ENCODE peak calls at places on chromosomes 2 and 18, in five cellular contexts. One of them, this sample, is unnamed.

GRCh38 chr2:97716695-97717617 is 3.6 kb downstream of the ZAP70 start:
- DNase-seq in OCI-M1: no peak
- DNase-seq in HFF-Myc: no peak
- DNase-seq in fibroblast of gingiva: no peak
- DNase-seq in AG10803: no peak
- DNase-seq in this sample: no peak

GRCh38 chr2:26942543-26943295 is 27.7 kb upstream of the MAPRE3 start:
- DNase-seq in AG10803: peak; percentile 41
- DNase-seq in OCI-M1: peak; percentile 69
- DNase-seq in fibroblast of gingiva: peak; percentile 24
- DNase-seq in HFF-Myc: peak; percentile 9
- DNase-seq in this sample: peak; percentile 42

GRCh38 chr2:205166749-205167148 is 515.6 kb upstream of the NRP2 start:
- DNase-seq in AG10803: peak; percentile 72
- DNase-seq in HFF-Myc: peak; percentile 24
- DNase-seq in OCI-M1: no peak
- DNase-seq in fibroblast of gingiva: no peak
- DNase-seq in this sample: no peak

GRCh38 chr18:67514901-67515540 is 1.5 kb downstream of the DSEL start:
- DNase-seq in HFF-Myc: no peak
- DNase-seq in AG10803: no peak
- DNase-seq in OCI-M1: no peak
- DNase-seq in fibroblast of gingiva: no peak
- DNase-seq in this sample: no peak

GRCh38 chr2:45458909-45459563 is 152.0 kb downstream of the SRBD1 start:
- DNase-seq in OCI-M1: peak; percentile 74
- DNase-seq in HFF-Myc: no peak
- DNase-seq in AG10803: peak; percentile 76
- DNase-seq in fibroblast of gingiva: peak; percentile 62
- DNase-seq in this sample: no peak

GRCh38 chr2:69126341-69126740 is 113.4 kb downstream of the ANTXR1 start:
- DNase-seq in fibroblast of gingiva: no peak
- DNase-seq in AG10803: peak; percentile 68
- DNase-seq in OCI-M1: no peak
- DNase-seq in HFF-Myc: no peak
- DNase-seq in this sample: no peak

GRCh38 chr2:165015052-165015642 is 59.8 kb upstream of the SLC38A11 start:
- DNase-seq in fibroblast of gingiva: peak; percentile 51
- DNase-seq in HFF-Myc: peak; percentile 53
- DNase-seq in OCI-M1: peak; percentile 74
- DNase-seq in AG10803: peak; percentile 57
- DNase-seq in this sample: peak; percentile 21

GRCh38 chr2:126932529-126932928 is 33.8 kb downstream of the TEX51 start:
- DNase-seq in OCI-M1: no peak
- DNase-seq in AG10803: no peak
- DNase-seq in HFF-Myc: no peak
- DNase-seq in fibroblast of gingiva: no peak
- DNase-seq in this sample: no peak

GRCh38 chr18:78912336-78912735 is 67.3 kb upstream of the SALL3 start:
- DNase-seq in HFF-Myc: no peak
- DNase-seq in OCI-M1: no peak
- DNase-seq in AG10803: no peak
- DNase-seq in fibroblast of gingiva: no peak
- DNase-seq in this sample: no peak

GRCh38 chr18:55502346-55502710 is 85.7 kb downstream of the TCF4 start:
- DNase-seq in AG10803: peak; percentile 48
- DNase-seq in OCI-M1: no peak
- DNase-seq in fibroblast of gingiva: no peak
- DNase-seq in HFF-Myc: no peak
- DNase-seq in this sample: no peak

GRCh38 chr2:28360742-28361293 is 31.8 kb upstream of the FOSL2 start:
- DNase-seq in OCI-M1: peak; percentile 58
- DNase-seq in fibroblast of gingiva: peak; percentile 53
- DNase-seq in HFF-Myc: no peak
- DNase-seq in AG10803: peak; percentile 66
- DNase-seq in this sample: no peak

GRCh38 chr2:40224321-40224720 is 227.6 kb downstream of the SLC8A1 start:
- DNase-seq in HFF-Myc: no peak
- DNase-seq in OCI-M1: no peak
- DNase-seq in fibroblast of gingiva: no peak
- DNase-seq in AG10803: no peak
- DNase-seq in this sample: no peak

GRCh38 chr2:129113776-129114175 is 795.1 kb upstream of the HS6ST1 start:
- DNase-seq in OCI-M1: no peak
- DNase-seq in fibroblast of gingiva: no peak
- DNase-seq in HFF-Myc: no peak
- DNase-seq in AG10803: no peak
- DNase-seq in this sample: no peak

GRCh38 chr2:27720004-27720551 is 51.4 kb upstream of the MRPL33 start:
- DNase-seq in HFF-Myc: peak; percentile 88
- DNase-seq in OCI-M1: peak; percentile 36
- DNase-seq in AG10803: peak; percentile 86
- DNase-seq in fibroblast of gingiva: peak; percentile 84
- DNase-seq in this sample: no peak

GRCh38 chr2:195600796-195601195 is 56.2 kb upstream of the SLC39A10 start:
- DNase-seq in HFF-Myc: no peak
- DNase-seq in fibroblast of gingiva: no peak
- DNase-seq in OCI-M1: peak; percentile 37
- DNase-seq in AG10803: no peak
- DNase-seq in this sample: no peak

GRCh38 chr2:14051401-14051800 is 581.1 kb upstream of the LRATD1 start:
- DNase-seq in OCI-M1: no peak
- DNase-seq in HFF-Myc: no peak
- DNase-seq in fibroblast of gingiva: no peak
- DNase-seq in AG10803: no peak
- DNase-seq in this sample: no peak

GRCh38 chr2:164008752-164009151 is 272.9 kb upstream of the FIGN start:
- DNase-seq in AG10803: no peak
- DNase-seq in OCI-M1: peak; percentile 16
- DNase-seq in HFF-Myc: no peak
- DNase-seq in fibroblast of gingiva: peak; percentile 9
- DNase-seq in this sample: no peak

GRCh38 chr2:26652361-26653041 is 11.3 kb upstream of the CIB4 start:
- DNase-seq in fibroblast of gingiva: peak; percentile 92
- DNase-seq in HFF-Myc: peak; percentile 25
- DNase-seq in OCI-M1: no peak
- DNase-seq in AG10803: peak; percentile 68
- DNase-seq in this sample: no peak

GRCh38 chr2:21890041-21890440 is 766.3 kb downstream of the TDRD15 start:
- DNase-seq in AG10803: no peak
- DNase-seq in HFF-Myc: no peak
- DNase-seq in OCI-M1: no peak
- DNase-seq in fibroblast of gingiva: no peak
- DNase-seq in this sample: no peak

GRCh38 chr2:215772003-215772402 is 241.3 kb downstream of the MREG start:
- DNase-seq in fibroblast of gingiva: no peak
- DNase-seq in OCI-M1: peak; percentile 60
- DNase-seq in AG10803: no peak
- DNase-seq in HFF-Myc: no peak
- DNase-seq in this sample: no peak

GRCh38 chr2:129192117-129192516 is 787.3 kb upstream of the RAB6C start:
- DNase-seq in AG10803: no peak
- DNase-seq in fibroblast of gingiva: no peak
- DNase-seq in HFF-Myc: no peak
- DNase-seq in OCI-M1: no peak
- DNase-seq in this sample: no peak

GRCh38 chr2:223475901-223476300 is 126.3 kb downstream of the SCG2 start:
- DNase-seq in HFF-Myc: no peak
- DNase-seq in fibroblast of gingiva: no peak
- DNase-seq in AG10803: no peak
- DNase-seq in OCI-M1: no peak
- DNase-seq in this sample: no peak

GRCh38 chr2:86249843-86250402 is 50.7 kb downstream of the MRPL35 start:
- DNase-seq in HFF-Myc: peak; percentile 25
- DNase-seq in fibroblast of gingiva: no peak
- DNase-seq in OCI-M1: peak; percentile 19
- DNase-seq in AG10803: no peak
- DNase-seq in this sample: no peak

GRCh38 chr2:11732587-11732986 is 13.8 kb upstream of the LPIN1 start:
- DNase-seq in OCI-M1: no peak
- DNase-seq in fibroblast of gingiva: no peak
- DNase-seq in HFF-Myc: no peak
- DNase-seq in AG10803: no peak
- DNase-seq in this sample: no peak

GRCh38 chr2:11508279-11508678 is 25.6 kb upstream of the GREB1 start:
- DNase-seq in HFF-Myc: no peak
- DNase-seq in fibroblast of gingiva: no peak
- DNase-seq in OCI-M1: no peak
- DNase-seq in AG10803: no peak
- DNase-seq in this sample: no peak

GRCh38 chr2:29066271-29066860 is 8.0 kb downstream of the PCARE start:
- DNase-seq in OCI-M1: no peak
- DNase-seq in fibroblast of gingiva: peak; percentile 73
- DNase-seq in HFF-Myc: no peak
- DNase-seq in AG10803: peak; percentile 61
- DNase-seq in this sample: no peak

GRCh38 chr2:72908741-72909140 is 8.6 kb upstream of the EMX1 start:
- DNase-seq in AG10803: no peak
- DNase-seq in fibroblast of gingiva: no peak
- DNase-seq in HFF-Myc: no peak
- DNase-seq in OCI-M1: no peak
- DNase-seq in this sample: no peak

GRCh38 chr2:9366041-9366440 is 57.3 kb downstream of the ITGB1BP1 start:
- DNase-seq in OCI-M1: no peak
- DNase-seq in AG10803: no peak
- DNase-seq in fibroblast of gingiva: no peak
- DNase-seq in HFF-Myc: no peak
- DNase-seq in this sample: no peak

GRCh38 chr2:2731101-2731850 is 400.2 kb upstream of the MYT1L start:
- DNase-seq in AG10803: no peak
- DNase-seq in HFF-Myc: no peak
- DNase-seq in fibroblast of gingiva: no peak
- DNase-seq in OCI-M1: no peak
- DNase-seq in this sample: no peak

GRCh38 chr2:171728989-171729951 is 42.0 kb downstream of the DYNC1I2 start:
- DNase-seq in AG10803: no peak
- DNase-seq in HFF-Myc: no peak
- DNase-seq in OCI-M1: no peak
- DNase-seq in fibroblast of gingiva: no peak
- DNase-seq in this sample: no peak

GRCh38 chr18:47996091-47996541 is 65.7 kb upstream of the SMAD2 start:
- DNase-seq in HFF-Myc: no peak
- DNase-seq in OCI-M1: no peak
- DNase-seq in AG10803: no peak
- DNase-seq in fibroblast of gingiva: peak; percentile 32
- DNase-seq in this sample: no peak

GRCh38 chr2:41142463-41142862 is 690.6 kb upstream of the SLC8A1 start:
- DNase-seq in AG10803: no peak
- DNase-seq in fibroblast of gingiva: no peak
- DNase-seq in HFF-Myc: no peak
- DNase-seq in OCI-M1: no peak
- DNase-seq in this sample: no peak

GRCh38 chr2:150570712-150571111 is 83.2 kb upstream of the RND3 start:
- DNase-seq in fibroblast of gingiva: peak; percentile 66
- DNase-seq in OCI-M1: no peak
- DNase-seq in HFF-Myc: no peak
- DNase-seq in AG10803: peak; percentile 91
- DNase-seq in this sample: no peak

GRCh38 chr2:151826737-151827157 is 1.5 kb downstream of the ARL5A start:
- DNase-seq in OCI-M1: peak; percentile 73
- DNase-seq in HFF-Myc: no peak
- DNase-seq in fibroblast of gingiva: peak; percentile 14
- DNase-seq in AG10803: peak; percentile 13
- DNase-seq in this sample: no peak

GRCh38 chr2:231714639-231715498 is 6.5 kb downstream of the PTMA start:
- DNase-seq in OCI-M1: peak; percentile 81
- DNase-seq in HFF-Myc: no peak
- DNase-seq in AG10803: no peak
- DNase-seq in fibroblast of gingiva: peak; percentile 33
- DNase-seq in this sample: peak; percentile 68

GRCh38 chr18:8960740-8961657 is 141.5 kb upstream of the NDUFV2 start:
- DNase-seq in fibroblast of gingiva: peak; percentile 50
- DNase-seq in OCI-M1: no peak
- DNase-seq in AG10803: peak; percentile 74
- DNase-seq in HFF-Myc: no peak
- DNase-seq in this sample: no peak

GRCh38 chr18:35750929-35751328 is 169.4 kb downstream of the GALNT1 start:
- DNase-seq in fibroblast of gingiva: no peak
- DNase-seq in AG10803: no peak
- DNase-seq in OCI-M1: no peak
- DNase-seq in HFF-Myc: no peak
- DNase-seq in this sample: no peak